ENCODE peak calls at places on chromosomes 11 and 22, in ten cellular contexts. Q, L, H, B, K, A, X, R, S and O are unnamed samples. For H3K4me1, the result is how much of the 10 kb centered on the place peaks cover.

GRCh38 chr11:68978931-68979591 is 1.7 kb downstream of the MRGPRD start:
- DNase-seq in Q (no peak), L (no peak), H (no peak), B (no peak), K (no peak), A (no peak), X (no peak), R (no peak), S (no peak), O (no peak)

GRCh38 chr11:11313902-11314692 is 39.0 kb downstream of the CSNK2A3 start:
- DNase-seq in Q (no peak), L (no peak), H (no peak), B (peak), K (no peak), A (no peak), X (no peak), R (no peak), S (no peak), O (no peak)

GRCh38 chr11:118126082-118126838 is 26.4 kb downstream of the SCN4B start:
- DNase-seq in Q (no peak), L (peak), H (no peak), B (no peak), K (no peak), A (no peak), X (peak), R (no peak), S (no peak), O (peak)

GRCh38 chr22:37343343-37343742 is 61.0 kb downstream of the CYTH4 start:
- DNase-seq in Q (no peak), L (no peak), H (no peak), B (no peak), K (no peak), A (no peak), X (no peak), R (no peak), S (no peak), O (no peak)

GRCh38 chr11:94932503-94932902 is 40.9 kb downstream of the CWC15 start:
- DNase-seq in Q (no peak), L (no peak), H (no peak), B (no peak), K (no peak), A (no peak), X (no peak), R (no peak), S (no peak), O (no peak)

GRCh38 chr11:64036081-64037026 is 623 bp downstream of the FLRT1 start:
- DNase-seq in Q (peak), L (no peak), H (peak), B (no peak), K (no peak), A (no peak), X (no peak), R (peak), S (no peak), O (peak)

GRCh38 chr11:68632802-68633201 is 51.5 kb upstream of the GAL start:
- DNase-seq in Q (peak), L (peak), H (peak), B (no peak), K (no peak), A (peak), X (peak), R (peak), S (peak), O (peak)

GRCh38 chr11:11960687-11961086 is 47.7 kb downstream of the DKK3 start:
- DNase-seq in Q (no peak), L (no peak), H (no peak), B (no peak), K (no peak), A (no peak), X (peak), R (peak), S (peak), O (no peak)

GRCh38 chr11:48134221-48134922 is 82.2 kb upstream of the OR4B1 start:
- DNase-seq in Q (no peak), L (no peak), H (no peak), B (no peak), K (no peak), A (no peak), X (no peak), R (no peak), S (no peak), O (no peak)

GRCh38 chr22:31394326-31394725 is 5.1 kb upstream of the DRG1 start:
- DNase-seq in Q (no peak), L (no peak), H (no peak), B (no peak), K (no peak), A (no peak), X (no peak), R (no peak), S (no peak), O (no peak)

GRCh38 chr22:48249721-48250268 is 1487.3 kb downstream of the TBC1D22A start:
- DNase-seq in Q (no peak), L (no peak), H (no peak), B (no peak), K (no peak), A (no peak), X (no peak), R (no peak), S (no peak), O (no peak)

GRCh38 chr22:48248901-48249455 is 1486.5 kb downstream of the TBC1D22A start:
- DNase-seq in Q (peak), L (no peak), H (no peak), B (no peak), K (no peak), A (no peak), X (no peak), R (no peak), S (no peak), O (no peak)

GRCh38 chr22:48251629-48252028 is 1489.2 kb downstream of the TBC1D22A start:
- DNase-seq in Q (no peak), L (no peak), H (no peak), B (no peak), K (no peak), A (no peak), X (no peak), R (no peak), S (no peak), O (no peak)

GRCh38 chr22:48250286-48250895 is 1487.9 kb downstream of the TBC1D22A start:
- DNase-seq in Q (peak), L (no peak), H (no peak), B (no peak), K (no peak), A (no peak), X (no peak), R (no peak), S (no peak), O (no peak)

GRCh38 chr22:48250937-48251530 is 1488.6 kb downstream of the TBC1D22A start:
- DNase-seq in Q (peak), L (no peak), H (no peak), B (no peak), K (no peak), A (no peak), X (no peak), R (no peak), S (no peak), O (no peak)
- H3K4me1 ChIP-seq in Q (under half), L (under half), H (under half), B (under half), K (under half), A (under half), X (under half), R (under half), S (under half), O (under half)

GRCh38 chr22:27801197-27801615 is 350 bp downstream of the MN1 start:
- DNase-seq in Q (peak), L (no peak), H (peak), B (no peak), K (no peak), A (no peak), X (peak), R (no peak), S (no peak), O (peak)

GRCh38 chr22:27802389-27803079 is 978 bp upstream of the MN1 start:
- DNase-seq in Q (no peak), L (no peak), H (no peak), B (no peak), K (no peak), A (no peak), X (no peak), R (no peak), S (no peak), O (no peak)

GRCh38 chr22:27800250-27801131 is 1.1 kb downstream of the MN1 start:
- DNase-seq in Q (peak), L (no peak), H (peak), B (no peak), K (no peak), A (no peak), X (no peak), R (no peak), S (no peak), O (peak)

GRCh38 chr22:27799334-27800249 is 2.0 kb downstream of the MN1 start:
- DNase-seq in Q (peak), L (no peak), H (peak), B (no peak), K (no peak), A (no peak), X (no peak), R (no peak), S (no peak), O (no peak)

DNA sequence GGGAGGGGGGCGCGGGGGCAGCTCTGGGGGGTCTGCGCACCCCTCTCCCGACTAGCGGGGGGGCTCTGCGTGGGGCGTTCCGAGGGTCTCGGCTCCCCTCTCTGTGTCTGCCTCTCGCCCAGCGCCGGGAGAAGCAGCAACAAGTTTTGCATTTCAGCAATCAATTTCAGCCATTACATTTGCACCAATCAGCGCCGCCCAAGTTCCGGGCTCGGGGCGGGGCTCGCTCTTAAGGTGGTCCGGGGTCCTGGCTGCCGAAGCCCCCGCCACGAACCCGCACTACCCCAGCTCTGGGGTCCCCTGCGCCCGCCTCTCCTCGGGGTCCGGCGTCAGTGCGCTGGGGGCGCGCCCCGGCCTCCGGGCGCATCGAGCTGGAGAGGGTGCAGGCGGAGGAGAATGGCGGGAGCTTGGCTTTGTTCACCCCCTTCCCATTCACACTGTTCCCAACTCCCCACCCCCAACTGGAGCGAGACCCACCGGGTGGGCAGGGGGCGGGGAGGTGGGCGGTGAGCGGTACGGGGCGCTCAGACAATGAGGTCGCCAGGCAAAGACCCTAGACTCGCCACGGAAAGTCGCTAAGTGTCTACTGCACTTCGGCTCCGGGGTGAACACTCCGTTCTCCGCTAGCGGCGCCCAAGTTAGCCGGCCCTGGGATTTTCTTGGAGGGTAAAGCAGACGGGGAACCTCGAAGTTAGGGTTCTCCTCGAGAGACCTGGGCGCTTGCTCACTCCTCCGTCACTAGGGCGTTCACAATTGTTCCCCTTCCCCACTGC is at the start of gene MN1:
- DNase-seq in Q (peak), L (peak), H (peak), B (no peak), K (peak), A (no peak), X (no peak), R (no peak), S (peak), O (peak)
- H3K4me1 ChIP-seq in Q (under half), L (under half), H (under half), B (under half), K (under half), A (under half), X (under half), R (under half), S (under half), O (under half)

DNA sequence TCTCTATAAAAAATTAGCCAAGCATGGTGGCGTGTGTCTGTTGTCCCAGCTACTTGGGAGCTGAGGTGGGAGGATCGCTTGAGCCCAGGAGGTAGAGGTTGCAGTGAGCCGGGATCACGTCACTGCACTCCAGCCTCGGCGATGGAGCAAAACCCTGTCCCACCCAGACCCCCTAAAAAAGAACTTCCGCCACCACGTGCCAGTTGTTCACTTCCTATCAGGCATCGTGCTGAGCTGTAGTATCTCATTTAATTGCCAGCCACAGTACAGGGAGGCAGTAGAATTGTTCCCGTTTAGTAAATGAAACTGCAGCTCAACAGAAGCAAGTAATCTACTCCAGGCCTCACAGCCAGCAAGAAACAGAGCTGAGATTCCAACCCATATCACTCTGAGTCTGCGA is 3.0 kb upstream of the TMEM132A start:
- DNase-seq in Q (no peak), L (no peak), H (no peak), B (no peak), K (no peak), A (no peak), X (no peak), R (no peak), S (no peak), O (no peak)
- H3K4me1 ChIP-seq in Q (under half), L (under half), H (under half), B (under half), K (under half), A (under half), X (under half), R (under half), S (under half), O (half or more)

DNA sequence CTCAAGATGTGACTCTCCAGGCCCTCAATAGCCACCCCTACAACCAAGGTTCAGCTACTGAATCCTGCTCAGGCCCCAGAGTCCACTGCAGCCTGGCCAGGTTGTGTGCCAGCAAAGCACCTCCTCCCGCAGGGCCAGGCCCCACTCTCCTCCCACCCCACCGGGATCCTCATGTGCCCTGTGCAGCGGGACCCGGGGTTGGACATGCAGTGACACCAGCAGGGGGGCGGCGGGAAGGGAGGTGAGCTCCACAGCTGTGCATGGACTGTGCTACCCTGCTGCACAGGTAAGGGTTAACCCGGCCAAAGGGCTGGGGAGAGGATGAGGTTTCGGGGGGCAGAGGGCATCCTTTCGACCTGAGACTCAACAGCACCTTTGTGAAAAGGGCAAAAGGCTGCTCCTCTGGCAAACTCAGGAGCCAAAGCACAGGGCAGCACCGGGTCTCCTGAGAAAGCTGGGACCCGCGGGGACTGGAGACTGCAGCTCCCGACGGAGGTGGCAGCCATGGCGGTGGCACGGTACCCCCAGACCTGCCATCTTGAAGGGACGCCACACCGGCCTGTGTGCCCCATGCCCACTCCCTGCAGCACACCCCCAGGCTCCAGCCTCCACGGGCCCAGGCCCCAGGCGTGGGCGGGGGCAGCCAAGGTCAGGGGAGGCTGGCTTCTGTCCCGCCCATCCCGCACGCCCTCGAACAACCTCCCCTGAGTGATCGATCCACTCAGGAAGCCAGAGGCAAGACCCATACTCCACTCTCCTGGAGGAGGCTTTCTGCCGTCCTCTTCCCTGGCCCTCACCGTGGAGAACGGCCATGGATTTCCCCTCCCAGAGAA is 10.6 kb downstream of the PLXNB2 start:
- DNase-seq in Q (no peak), L (no peak), H (no peak), B (no peak), K (no peak), A (no peak), X (no peak), R (no peak), S (no peak), O (no peak)
- H3K4me1 ChIP-seq in Q (under half), L (half or more), H (under half), B (half or more), K (under half), A (half or more), X (under half), R (under half), S (under half), O (half or more)

DNA sequence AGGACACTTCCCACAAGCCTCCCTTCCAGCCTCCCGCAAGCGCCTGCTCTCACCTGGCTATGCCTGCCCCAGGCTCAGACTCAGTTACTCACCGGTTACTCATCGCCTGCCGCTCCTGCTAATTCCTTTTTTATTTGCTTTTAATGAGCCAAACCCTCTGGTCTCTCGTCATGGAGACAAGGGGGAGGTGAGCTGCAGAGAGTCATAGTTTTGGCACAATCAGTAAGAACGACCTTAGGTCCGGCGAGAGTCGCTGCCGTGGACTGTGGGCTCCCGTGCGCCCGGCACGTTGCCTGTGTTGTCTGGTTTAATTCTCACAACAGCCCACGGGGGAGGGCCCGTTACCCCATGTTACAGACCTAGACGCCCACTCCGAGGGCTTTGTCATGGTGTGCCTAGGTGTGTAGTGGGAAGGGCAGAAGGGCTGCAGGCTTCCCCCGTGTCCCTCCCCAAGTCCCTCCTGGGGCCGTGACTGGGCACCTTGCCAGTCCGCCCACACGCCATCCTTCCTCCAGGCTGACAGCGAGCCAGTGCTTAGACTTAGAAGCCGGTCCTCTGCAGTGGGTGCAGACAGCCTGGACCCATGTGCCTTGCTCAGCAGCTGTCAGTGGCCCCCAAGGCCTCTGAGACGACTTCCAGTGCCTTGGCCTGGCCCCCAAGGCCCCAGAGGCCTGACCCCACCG is 42.2 kb downstream of the WNT7B start:
- DNase-seq in Q (no peak), L (peak), H (peak), B (no peak), K (no peak), A (peak), X (no peak), R (peak), S (no peak), O (peak)
- H3K4me1 ChIP-seq in Q (under half), L (under half), H (under half), B (under half), K (under half), A (under half), X (under half), R (under half), S (under half), O (under half)